ENCODE peak calls at places on chromosome 14, in seven cellular contexts. Y is HL-60, E is stomach, R is K562, Q is HCT116, V is SK-N-SH, A is suprapubic skin. O is an unnamed sample.

GRCh38 chr14:63454863-63455622 is 88.1 kb downstream of the PPP2R5E start:
- DNase-seq in R (no peak), Q (no peak), A (no peak), Y (peak), E (peak), V (no peak), O (no peak)

GRCh38 chr14:104246401-104247335 is 108.3 kb downstream of the KIF26A start:
- DNase-seq in Q (no peak), E (peak), Y (no peak), R (no peak), A (peak), V (no peak), O (no peak)

GRCh38 chr14:54792288-54792687 is 110.3 kb downstream of the GCH1 start:
- DNase-seq in Y (no peak), Q (no peak), E (no peak), A (no peak), V (no peak), R (no peak), O (no peak)

GRCh38 chr14:68146812-68147211 is 327.2 kb downstream of the RAD51B start:
- DNase-seq in Q (peak), Y (no peak), V (no peak), E (no peak), A (no peak), R (no peak), O (no peak)

GRCh38 chr14:49207451-49207850 is 378.7 kb downstream of the RPS29 start:
- DNase-seq in Y (no peak), E (no peak), A (no peak), R (no peak), V (no peak), Q (no peak), O (no peak)

GRCh38 chr14:89598548-89599186 is 181.6 kb upstream of the FOXN3 start:
- DNase-seq in E (no peak), R (no peak), Q (peak), Y (no peak), V (no peak), A (no peak), O (no peak)

GRCh38 chr14:93751946-93752660 is 36.2 kb downstream of the PRIMA1 start:
- DNase-seq in Y (no peak), Q (no peak), R (no peak), V (no peak), A (no peak), E (no peak), O (no peak)

GRCh38 chr14:75630695-75631452 is 29.8 kb downstream of the ERG28 start:
- DNase-seq in E (no peak), A (no peak), Y (no peak), V (no peak), Q (no peak), R (no peak), O (no peak)

GRCh38 chr14:87160964-87161363 is 832.0 kb downstream of the GALC start:
- DNase-seq in E (no peak), R (no peak), V (no peak), Q (no peak), Y (no peak), A (no peak), O (no peak)

GRCh38 chr14:79564371-79564770 is 646.9 kb downstream of the DIO2 start:
- DNase-seq in V (no peak), E (no peak), A (no peak), R (no peak), Q (no peak), Y (no peak), O (no peak)

GRCh38 chr14:79040742-79041249 is 870.6 kb downstream of the NRXN3 start:
- DNase-seq in Y (no peak), V (no peak), Q (no peak), E (no peak), A (no peak), R (no peak), O (no peak)

GRCh38 chr14:78029471-78030372 is 140.5 kb upstream of the NRXN3 start:
- DNase-seq in A (no peak), V (no peak), R (peak), Q (no peak), Y (no peak), E (no peak), O (no peak)

GRCh38 chr14:38910092-38910491 is 192.9 kb downstream of the SEC23A start:
- DNase-seq in Q (no peak), A (no peak), Y (no peak), R (no peak), E (no peak), V (no peak), O (no peak)

GRCh38 chr14:74217672-74218448 is 21.4 kb upstream of the VSX2 start:
- DNase-seq in Y (peak), E (peak), A (peak), R (peak), Q (peak), V (peak), O (peak)

GRCh38 chr14:90555126-90556049 is 158.6 kb downstream of the CALM1 start:
- DNase-seq in Q (no peak), V (no peak), R (no peak), Y (no peak), E (no peak), A (no peak), O (no peak)

GRCh38 chr14:51157012-51157411 is 62.1 kb upstream of the TRIM9 start:
- DNase-seq in V (peak), Q (peak), R (no peak), E (no peak), Y (no peak), A (no peak), O (no peak)

GRCh38 chr14:32217301-32217700 is 14.2 kb upstream of the RNU6-8 start:
- DNase-seq in V (peak), E (no peak), Q (no peak), A (no peak), R (no peak), Y (no peak), O (no peak)

GRCh38 chr14:82595466-82595865 is 1061.8 kb upstream of the SEL1L start:
- DNase-seq in V (no peak), A (no peak), Y (no peak), R (no peak), Q (no peak), E (no peak), O (no peak)

GRCh38 chr14:52080817-52081755 is 12.2 kb upstream of the NID2 start:
- DNase-seq in A (no peak), Y (no peak), R (no peak), Q (peak), E (no peak), V (no peak), O (no peak)

GRCh38 chr14:105496831-105497591 is 6.0 kb downstream of the TEDC1 start:
- DNase-seq in Q (no peak), E (no peak), Y (no peak), A (no peak), R (no peak), V (no peak), O (peak)

GRCh38 chr14:32252030-32252670 is 49.1 kb upstream of the RNU6-8 start:
- DNase-seq in A (no peak), V (peak), Y (peak), R (peak), Q (peak), E (peak), O (peak)

GRCh38 chr14:50417853-50418252 is 21.2 kb upstream of the CDKL1 start:
- DNase-seq in Q (no peak), R (no peak), E (no peak), Y (no peak), A (no peak), V (no peak), O (no peak)

GRCh38 chr14:55626131-55626530 is 46.1 kb downstream of the KTN1 start:
- DNase-seq in A (no peak), R (no peak), Y (no peak), V (no peak), E (no peak), Q (no peak), O (no peak)

GRCh38 chr14:37985826-37986470 is 221.8 kb upstream of the SSTR1 start:
- DNase-seq in R (peak), V (peak), A (no peak), Y (peak), E (peak), Q (peak), O (no peak)

GRCh38 chr14:94612174-94612573 is at the start of gene SERPINA3:
- DNase-seq in V (no peak), A (no peak), Y (no peak), R (no peak), Q (no peak), E (no peak), O (no peak)

GRCh38 chr14:75648066-75648838 is 12.4 kb downstream of the ERG28 start:
- DNase-seq in R (no peak), Q (peak), V (no peak), E (peak), Y (no peak), A (no peak), O (no peak)

DNA sequence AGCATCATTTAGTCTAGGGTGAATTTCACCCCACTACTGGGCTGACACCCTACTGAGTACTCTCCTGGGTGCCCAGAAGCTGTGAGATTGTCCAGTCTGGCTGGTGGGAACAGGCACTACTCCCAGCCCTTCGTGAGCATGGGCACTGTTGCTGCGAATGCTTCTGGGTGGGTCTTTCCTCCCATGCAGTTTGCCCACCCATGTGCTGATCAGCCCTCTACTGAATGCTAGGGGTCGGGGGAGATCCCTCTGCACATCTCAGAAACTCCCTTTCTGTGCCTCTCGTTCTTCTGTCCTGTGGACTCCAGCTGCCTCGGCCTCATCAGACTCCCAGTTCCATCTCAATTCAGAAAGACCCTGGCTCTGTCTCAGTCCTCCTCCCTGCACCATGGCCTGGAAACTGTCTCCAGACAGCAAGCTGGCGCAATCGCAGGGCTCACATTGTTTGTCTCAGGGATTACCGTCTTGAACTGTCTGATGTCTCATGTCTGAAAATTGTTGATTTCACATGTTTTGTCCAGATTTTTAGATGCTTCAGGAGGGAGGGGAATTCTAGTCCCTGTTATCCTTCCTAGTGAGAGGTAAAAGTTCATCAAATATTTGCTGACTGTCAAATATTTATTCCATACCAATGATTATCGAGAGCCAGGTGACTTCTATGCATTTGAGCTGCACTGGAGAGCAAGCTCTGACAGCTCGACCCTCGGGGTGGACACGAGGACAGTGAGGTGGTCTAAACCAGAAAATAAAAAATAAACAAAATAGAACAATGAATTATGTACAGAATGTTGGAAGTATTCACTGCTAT is 316.6 kb upstream of the RTL1 start:
- DNase-seq in V (no peak), Y (no peak), E (peak), Q (no peak), R (no peak), A (no peak), O (no peak)
- TF ChIP-seq POLR2AphosphoS5 in V (no peak), Y (no peak), E (peak), Q (no peak), R (no peak), A (no peak), O (no peak)

DNA sequence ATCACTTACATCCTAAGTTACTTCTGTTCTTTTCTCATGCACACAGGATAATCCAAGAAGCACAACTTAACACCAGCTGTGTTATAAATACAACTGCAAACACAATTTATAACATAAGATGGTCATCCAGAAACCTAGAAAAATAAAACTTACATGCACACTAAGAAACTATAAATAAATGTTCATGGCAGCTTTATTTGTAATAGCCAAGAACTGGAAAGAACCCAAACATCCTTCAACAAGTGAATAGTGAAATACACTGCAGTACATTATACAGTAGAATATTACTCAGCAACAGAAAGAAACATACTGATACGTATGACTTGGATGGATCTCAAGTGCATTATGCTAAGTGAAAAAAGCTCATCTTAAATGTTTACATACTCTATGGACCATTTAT is 132.8 kb downstream of the SPTSSA start:
- DNase-seq in E (no peak), R (no peak), V (no peak), Q (no peak), Y (no peak), A (no peak), O (no peak)
- TF ChIP-seq POLR2AphosphoS5 in E (no peak), R (no peak), V (no peak), Q (no peak), Y (no peak), A (no peak), O (no peak)

DNA sequence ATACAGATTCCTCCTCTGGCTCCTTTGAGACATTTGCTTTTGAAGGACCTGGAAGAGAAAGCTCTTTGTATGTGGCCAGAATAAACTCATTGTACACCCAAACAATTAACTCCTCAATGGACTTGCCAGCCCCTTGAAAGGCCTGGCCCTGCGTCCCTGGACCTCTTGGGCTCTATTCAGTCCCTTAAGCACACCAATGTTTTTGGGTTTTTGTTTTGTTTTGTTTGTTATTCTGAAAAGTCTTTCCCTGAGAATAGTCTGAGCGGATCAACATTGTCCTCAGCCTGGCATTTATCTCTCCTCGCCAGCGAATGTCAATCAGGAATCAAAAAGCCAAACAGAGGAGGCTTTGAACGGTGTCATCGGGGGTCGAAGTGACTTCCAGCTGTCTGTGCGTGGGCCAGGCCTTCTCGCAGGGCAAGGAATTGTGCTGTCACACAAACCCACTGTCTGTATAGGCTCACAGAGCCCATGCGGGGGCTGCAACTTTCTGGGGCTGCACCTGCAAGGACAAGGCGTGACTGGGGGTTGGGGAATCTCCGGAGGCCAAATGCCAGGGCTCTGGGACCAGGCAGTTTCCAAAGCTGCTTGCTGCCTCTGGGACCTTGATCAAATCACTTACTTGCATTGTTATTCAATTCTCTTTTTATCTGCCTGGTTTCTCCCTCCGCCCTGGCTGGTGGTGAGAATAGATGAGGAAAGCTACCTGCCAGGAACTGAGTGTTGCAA is 108.4 kb downstream of the SMOC1 start:
- DNase-seq in E (no peak), Y (no peak), Q (no peak), A (no peak), V (no peak), R (no peak), O (no peak)
- TF ChIP-seq POLR2AphosphoS5 in E (no peak), Y (no peak), Q (no peak), A (no peak), V (no peak), R (no peak), O (no peak)

GRCh38 chr14:95675486-95675885 is 10.7 kb upstream of the TCL1B start:
- DNase-seq in R (no peak), E (no peak), A (no peak), Q (no peak), V (no peak), Y (no peak), O (no peak)
- TF ChIP-seq POLR2AphosphoS5 in R (no peak), E (no peak), A (no peak), Q (no peak), V (no peak), Y (no peak), O (no peak)

DNA sequence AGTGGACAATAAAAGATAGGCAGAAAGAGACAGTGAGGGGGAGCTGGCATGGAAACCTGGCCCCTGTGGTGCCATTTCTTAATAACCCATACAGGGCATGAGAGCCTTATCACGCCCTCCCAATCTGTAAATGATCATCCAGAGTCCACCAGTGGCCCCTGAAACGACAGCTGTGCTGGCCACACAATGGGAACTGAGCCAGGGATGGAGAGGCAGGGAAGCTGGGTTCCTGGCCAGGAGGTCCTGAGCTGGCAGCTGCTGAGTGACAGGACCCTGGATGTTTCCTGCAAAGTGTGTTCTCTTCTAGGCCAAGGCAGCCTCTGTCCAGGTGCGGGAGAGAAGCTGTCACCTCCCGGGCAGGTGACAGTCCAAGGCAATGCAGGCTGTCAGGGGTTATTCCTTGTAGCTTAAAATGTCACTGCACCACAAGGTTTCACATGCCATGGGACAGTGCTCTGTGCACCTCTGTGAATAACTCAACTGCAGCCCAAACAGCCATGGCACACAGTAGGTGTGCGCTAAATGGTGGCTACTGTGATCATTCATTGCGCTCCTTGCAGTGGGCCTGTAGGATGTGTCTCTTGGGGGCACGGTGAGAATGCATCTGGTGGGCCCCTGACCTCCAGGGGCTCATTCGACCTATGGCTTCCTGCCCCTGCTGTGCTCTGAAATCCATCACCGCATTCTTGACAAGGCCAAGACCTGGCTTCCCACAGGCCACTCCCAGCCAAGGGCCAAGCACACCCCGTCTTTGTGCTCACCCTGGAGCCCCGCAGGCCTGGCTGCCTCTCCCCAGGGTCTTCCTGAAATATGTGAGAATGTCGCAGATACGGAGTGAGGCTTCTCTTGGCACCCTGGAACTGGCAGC is 46.3 kb upstream of the BCL11B start:
- DNase-seq in Y (no peak), A (no peak), E (no peak), R (no peak), Q (no peak), V (no peak), O (no peak)
- TF ChIP-seq POLR2AphosphoS5 in Y (no peak), A (no peak), E (no peak), R (no peak), Q (no peak), V (no peak), O (no peak)

GRCh38 chr14:91835920-91836843 is 31.2 kb downstream of the TC2N start:
- DNase-seq in E (peak), Y (no peak), V (peak), Q (peak), R (peak), A (peak), O (peak)
- TF ChIP-seq POLR2AphosphoS5 in E (peak), Y (no peak), V (no peak), Q (peak), R (no peak), A (no peak), O (no peak)

GRCh38 chr14:70821916-70822705 is 12.8 kb upstream of the MAP3K9 start:
- DNase-seq in E (peak), R (peak), Y (peak), V (peak), Q (no peak), A (no peak), O (peak)
- TF ChIP-seq POLR2AphosphoS5 in E (peak), R (no peak), Y (no peak), V (no peak), Q (no peak), A (no peak), O (no peak)

GRCh38 chr14:25308244-25308643 is 258.3 kb upstream of the STXBP6 start:
- DNase-seq in V (no peak), A (no peak), R (no peak), Q (no peak), Y (no peak), E (no peak), O (no peak)

GRCh38 chr14:25298238-25298637 is 248.3 kb upstream of the STXBP6 start:
- DNase-seq in A (no peak), V (no peak), R (no peak), Y (no peak), Q (no peak), E (no peak), O (no peak)

GRCh38 chr14:25303934-25304333 is 254.0 kb upstream of the STXBP6 start:
- DNase-seq in Y (no peak), Q (no peak), E (no peak), R (no peak), V (no peak), A (no peak), O (no peak)
- TF ChIP-seq POLR2AphosphoS5 in Y (no peak), Q (no peak), E (no peak), R (no peak), V (no peak), A (no peak), O (no peak)

GRCh38 chr14:21525995-21526671 is at the start of gene SALL2:
- DNase-seq in A (no peak), Y (no peak), E (peak), Q (no peak), R (peak), V (peak), O (peak)
- TF ChIP-seq POLR2AphosphoS5 in A (no peak), Y (no peak), E (peak), Q (no peak), R (no peak), V (no peak), O (no peak)